ENCODE peak calls at places on chromosome 12, in ten cellular contexts. N is effector memory CD4-positive, alpha-beta T cell; S is GM23338; V is iPS DF 6.9; J is WERI-Rb-1; I is lung; W is colonic mucosa; K is BJ; D is A673; O is trophoblast cell. C is an unnamed sample.

GRCh38 chr12:20109667-20110066 is 258.7 kb upstream of the PDE3A start:
- DNase-seq in D (no peak), W (no peak), N (no peak), O (no peak), K (no peak), V (no peak), J (no peak), S (peak; percentile 17), I (no peak), C (no peak)

GRCh38 chr12:81779216-81779615 is 20.1 kb upstream of the PPFIA2 start:
- DNase-seq in J (no peak), O (no peak), V (no peak), N (no peak), I (no peak), D (no peak), W (no peak), K (no peak), S (no peak), C (peak; percentile 59)

GRCh38 chr12:124581299-124581698 is 13.9 kb upstream of the NCOR2 start:
- DNase-seq in I (no peak), D (no peak), K (no peak), V (no peak), O (no peak), N (no peak), W (no peak), J (no peak), S (no peak), C (peak; percentile 98)

GRCh38 chr12:9762369-9762768 is 1.7 kb upstream of the CD69 start:
- DNase-seq in V (no peak), J (no peak), D (no peak), O (no peak), N (no peak), S (no peak), W (no peak), I (no peak), K (no peak), C (no peak)

GRCh38 chr12:104750061-104750460 is 208.0 kb downstream of the SLC41A2 start:
- DNase-seq in O (peak; percentile 73), I (peak; percentile 47), K (peak; percentile 23), D (no peak), V (no peak), W (no peak), S (no peak), N (no peak), J (no peak), C (peak; percentile 51)

GRCh38 chr12:3881208-3881980 is 8.2 kb upstream of the PARP11 start:
- DNase-seq in I (no peak), O (no peak), S (peak; percentile 25), D (no peak), K (no peak), N (no peak), W (no peak), V (no peak), J (no peak), C (no peak)

GRCh38 chr12:117792877-117793424 is 175.8 kb downstream of the KSR2 start:
- DNase-seq in O (no peak), I (no peak), W (no peak), S (no peak), J (no peak), V (no peak), N (no peak), K (no peak), D (no peak), C (no peak)

GRCh38 chr12:6767592-6768384 is 1.6 kb downstream of the PTMS start:
- DNase-seq in O (no peak), N (no peak), J (peak; percentile 44), V (no peak), K (no peak), I (no peak), D (peak; percentile 43), S (peak; percentile 15), W (peak; percentile 36), C (no peak)

GRCh38 chr12:33180921-33181320 is 258.7 kb downstream of the SYT10 start:
- DNase-seq in O (peak; percentile 42), S (no peak), I (no peak), V (no peak), W (no peak), J (no peak), D (no peak), K (no peak), N (no peak), C (peak; percentile 23)

GRCh38 chr12:31922341-31923062 is 36.7 kb upstream of the RESF1 start:
- DNase-seq in W (no peak), D (peak; percentile 37), N (no peak), I (no peak), K (no peak), J (no peak), O (no peak), V (no peak), S (peak; percentile 56), C (peak; percentile 66)

GRCh38 chr12:50101663-50102062 is 2.1 kb upstream of the GPD1 start:
- DNase-seq in J (peak; percentile 40), V (no peak), K (no peak), S (peak; percentile 91), I (no peak), W (no peak), O (peak; percentile 9), D (peak; percentile 73), N (no peak), C (peak; percentile 34)

GRCh38 chr12:9406564-9407424 is 198.6 kb upstream of the PZP start:
- DNase-seq in N (no peak), K (no peak), S (no peak), J (no peak), W (no peak), O (no peak), I (no peak), D (no peak), V (no peak), C (no peak)

GRCh38 chr12:56150563-56150962 is 1.8 kb upstream of the MYL6B start:
- DNase-seq in N (no peak), S (no peak), V (no peak), O (no peak), W (no peak), K (no peak), I (no peak), D (no peak), J (no peak), C (peak; percentile 50)

GRCh38 chr12:115617391-115617790 is 660.1 kb downstream of the MED13L start:
- DNase-seq in K (no peak), J (no peak), I (no peak), S (peak; percentile 29), W (no peak), O (no peak), V (no peak), N (no peak), D (no peak), C (no peak)

GRCh38 chr12:17999174-17999801 is 90.7 kb downstream of the RERGL start:
- DNase-seq in V (no peak), S (no peak), O (no peak), N (no peak), W (no peak), D (no peak), K (no peak), J (no peak), I (no peak), C (no peak)

GRCh38 chr12:6851153-6851920 is at the start of gene CDCA3:
- DNase-seq in W (peak; percentile 98), N (peak; percentile 83), O (peak; percentile 99), I (peak; percentile 97), D (peak; percentile 99), K (peak; percentile 84), J (peak; percentile 97), S (peak; percentile 100), V (peak; percentile 97), C (peak; percentile 98)

DNA sequence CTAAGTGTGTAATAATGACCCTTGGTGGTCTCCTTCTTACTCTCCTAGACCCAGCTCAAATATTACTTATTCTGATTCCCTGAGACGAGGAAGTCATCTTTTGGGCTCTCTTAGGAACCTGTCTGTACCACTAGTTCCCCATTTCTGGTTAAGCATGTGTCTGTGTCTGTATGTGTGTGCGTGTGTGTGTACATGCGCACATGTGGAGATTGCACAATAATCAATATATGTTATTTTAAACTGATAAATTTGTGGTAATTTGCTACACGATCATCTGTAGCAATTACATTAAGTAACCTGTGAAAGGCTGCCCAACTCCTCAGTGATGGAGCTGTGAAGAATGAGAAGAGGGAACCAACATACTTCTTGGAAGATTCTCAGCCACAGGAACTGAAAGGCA is 132.2 kb downstream of the ASCL4 start:
- DNase-seq in O (no peak), D (no peak), K (no peak), N (no peak), S (no peak), W (no peak), J (no peak), I (no peak), V (no peak), C (no peak)
- H3K27me3 ChIP-seq in O (peaks cover 7% of the 10 kb centered on the region), D (peaks cover 88% of the 10 kb centered on the region), K (no peaks in the 10 kb centered on the region), N (no peaks in the 10 kb centered on the region), S (peaks cover 37% of the 10 kb centered on the region), W (peaks cover 4% of the 10 kb centered on the region), J (peaks cover 35% of the 10 kb centered on the region), I (peaks cover 7% of the 10 kb centered on the region), V (no peaks in the 10 kb centered on the region), C (peaks cover 2% of the 10 kb centered on the region)

GRCh38 chr12:8123124-8123888 is at the start of gene CLEC4A:
- DNase-seq in W (no peak), O (no peak), I (no peak), K (no peak), S (no peak), J (no peak), V (no peak), N (no peak), D (no peak), C (no peak)
- H3K4me3 ChIP-seq in W (no peak within 1 kb of the TSS), O (no peak within 1 kb of the TSS), I (no peak within 1 kb of the TSS), K (no peak within 1 kb of the TSS), S (no peak within 1 kb of the TSS), J (no peak within 1 kb of the TSS), V (no peak within 1 kb of the TSS), N (no peak within 1 kb of the TSS), D (no peak within 1 kb of the TSS), C (no peak within 1 kb of the TSS)

DNA sequence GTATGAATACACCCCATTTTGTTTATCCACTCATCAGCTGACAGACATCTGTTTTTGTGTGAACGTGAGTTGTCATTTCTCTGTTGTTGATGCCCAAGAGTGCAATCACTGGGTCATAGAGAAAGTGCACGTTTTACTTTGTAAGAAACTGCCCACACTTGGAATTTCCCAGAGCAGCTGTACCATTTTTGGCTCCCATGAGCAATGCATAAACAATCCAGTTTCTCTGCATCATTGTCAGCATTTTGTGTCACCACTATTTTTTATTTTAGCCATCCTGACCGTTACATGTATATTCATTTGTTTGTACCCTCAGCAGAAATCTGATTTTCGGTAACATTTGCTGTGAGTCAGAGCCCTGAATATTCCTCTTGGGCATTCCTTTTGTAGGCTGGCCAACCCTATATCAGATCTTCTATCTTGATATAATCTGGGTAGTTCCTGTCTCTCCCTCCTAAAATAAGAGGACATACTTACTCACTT is 62.7 kb downstream of the RBM19 start:
- DNase-seq in W (no peak), K (peak; percentile 38), J (no peak), V (no peak), O (peak; percentile 23), N (no peak), I (no peak), D (no peak), S (no peak), C (no peak)
- H3K36me3 ChIP-seq in W (no peaks in the 10 kb centered on the region), K (peaks cover 5% of the 10 kb centered on the region), J (no peaks in the 10 kb centered on the region), V (peaks cover 8% of the 10 kb centered on the region), O (peaks cover 3% of the 10 kb centered on the region), N (peaks cover 18% of the 10 kb centered on the region), I (peaks cover 5% of the 10 kb centered on the region), D (no peaks in the 10 kb centered on the region), S (peaks cover 8% of the 10 kb centered on the region), C (peaks cover 6% of the 10 kb centered on the region)

DNA sequence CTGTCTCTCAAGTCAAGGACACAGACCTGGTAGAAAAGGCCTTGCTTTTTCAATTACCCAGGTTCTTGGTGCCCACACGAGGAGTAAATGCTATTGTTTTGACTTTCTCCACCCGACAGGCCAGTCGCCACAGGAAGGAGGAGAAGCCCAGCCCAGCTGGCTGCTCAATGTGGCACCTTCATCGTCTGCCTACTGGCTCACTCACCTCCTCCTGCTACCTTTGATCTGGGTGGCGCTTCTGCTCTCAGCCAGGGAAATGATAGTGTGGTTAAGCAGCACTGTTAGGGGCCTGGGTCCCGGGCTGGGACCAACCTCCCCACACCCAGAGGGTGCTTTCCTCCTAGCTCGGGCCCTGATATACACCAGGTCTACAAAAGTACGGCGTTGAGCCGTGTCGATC is 75.0 kb upstream of the FZD10 start:
- DNase-seq in V (no peak), S (no peak), O (no peak), D (no peak), N (no peak), J (no peak), K (no peak), W (no peak), I (no peak), C (no peak)
- H3K27me3 ChIP-seq in V (no peaks in the 10 kb centered on the region), S (no peaks in the 10 kb centered on the region), O (no peaks in the 10 kb centered on the region), D (peaks cover 16% of the 10 kb centered on the region), N (no peaks in the 10 kb centered on the region), J (no peaks in the 10 kb centered on the region), K (no peaks in the 10 kb centered on the region), W (no peaks in the 10 kb centered on the region), I (no peaks in the 10 kb centered on the region), C (no peaks in the 10 kb centered on the region)

C was measured in bronchial epithelial cell.